ENCODE peak calls at places on chromosomes 13 and 19, in six cellular contexts. G, T, C, N, Y and Q are unnamed samples.

GRCh38 chr19:34503546-34504272 is 22.2 kb downstream of the WTIP start:
- DNase-seq in C (no peak), G (no peak), Y (no peak), N (no peak), T (no peak), Q (no peak)

GRCh38 chr13:104534847-104535246 is 1468.6 kb upstream of the SLC10A2 start:
- DNase-seq in T (no peak), G (no peak), N (no peak), Y (no peak), C (peak), Q (no peak)

GRCh38 chr19:6828698-6829633 is 56.5 kb downstream of the VAV1 start:
- DNase-seq in T (no peak), Y (no peak), C (peak), G (no peak), N (no peak), Q (no peak)

GRCh38 chr19:5011476-5012238 is 42.7 kb downstream of the KDM4B start:
- DNase-seq in T (no peak), N (no peak), Y (no peak), C (no peak), G (no peak), Q (no peak)

GRCh38 chr13:29978211-29978610 is 127.8 kb upstream of the UBL3 start:
- DNase-seq in Y (peak), N (no peak), T (no peak), G (no peak), C (no peak), Q (no peak)

GRCh38 chr13:110666255-110666533 is 39.7 kb downstream of the CARS2 start:
- DNase-seq in N (no peak), T (no peak), G (no peak), Y (no peak), C (no peak), Q (no peak)

GRCh38 chr19:533485-534058 is 2.0 kb downstream of the CDC34 start:
- DNase-seq in T (no peak), Y (no peak), N (no peak), G (no peak), C (no peak), Q (no peak)

GRCh38 chr13:43785681-43786471 is 896 bp downstream of the ENOX1 start:
- DNase-seq in C (peak), Y (peak), N (no peak), T (peak), G (peak), Q (peak)

GRCh38 chr13:86729206-86729605 is 930.0 kb upstream of the SLITRK6 start:
- DNase-seq in Y (no peak), N (no peak), G (no peak), C (no peak), T (no peak), Q (no peak)

GRCh38 chr13:91358384-91358776 is 10.9 kb downstream of the MIR17HG start:
- DNase-seq in G (no peak), N (no peak), C (no peak), Y (no peak), T (no peak), Q (no peak)

GRCh38 chr13:109500146-109500773 is 286.1 kb downstream of the IRS2 start:
- DNase-seq in T (no peak), Y (no peak), G (no peak), N (no peak), C (no peak), Q (peak)